ENCODE peak calls at places on chromosome 4, in eight cellular contexts. C is suprapubic skin, G is HCT116, X is SK-N-SH, M is GM12878, B is stomach, V is vagina, S is GM12891. N is an unnamed sample.

GRCh38 chr4:106707776-106708603 is 328.1 kb downstream of the DKK2 start:
- DNase-seq in X (no peak), B (no peak), G (no peak), V (no peak), M (no peak), C (no peak), S (no peak), N (no peak)

GRCh38 chr4:123599920-123600394 is 203.4 kb downstream of the SPRY1 start:
- DNase-seq in G (no peak), M (peak; percentile 85), S (peak; percentile 23), B (peak; percentile 62), C (peak; percentile 87), X (peak; percentile 24), V (no peak), N (peak; percentile 73)

GRCh38 chr4:6855692-6856297 is 53.8 kb upstream of the TBC1D14 start:
- DNase-seq in V (no peak), X (no peak), S (no peak), C (no peak), G (no peak), B (no peak), M (peak; percentile 94), N (no peak)

GRCh38 chr4:11497972-11498371 is 69.3 kb upstream of the HS3ST1 start:
- DNase-seq in V (no peak), M (no peak), X (no peak), G (peak; percentile 88), S (no peak), C (no peak), B (no peak), N (peak; percentile 8)

GRCh38 chr4:138953962-138954371 is 61.6 kb upstream of the NOCT start:
- DNase-seq in M (no peak), C (peak; percentile 68), B (no peak), G (no peak), V (no peak), S (no peak), X (no peak), N (no peak)

GRCh38 chr4:17967078-17967477 is 54.5 kb downstream of the LCORL start:
- DNase-seq in M (no peak), C (no peak), S (no peak), V (no peak), B (no peak), G (no peak), X (no peak), N (no peak)

GRCh38 chr4:23733476-23733875 is 156.4 kb downstream of the PPARGC1A start:
- DNase-seq in X (no peak), M (no peak), V (no peak), G (no peak), B (no peak), C (no peak), S (no peak), N (no peak)

GRCh38 chr4:39030726-39031125 is 1.5 kb downstream of the TMEM156 start:
- DNase-seq in S (no peak), V (no peak), X (no peak), B (no peak), M (no peak), C (no peak), G (no peak), N (no peak)

GRCh38 chr4:24103434-24104168 is 213.8 kb upstream of the PPARGC1A start:
- DNase-seq in G (no peak), C (no peak), B (no peak), V (no peak), S (no peak), M (no peak), X (no peak), N (no peak)

GRCh38 chr4:72709475-72709874 is 140.5 kb upstream of the ADAMTS3 start:
- DNase-seq in S (no peak), X (no peak), M (no peak), C (no peak), G (no peak), V (no peak), B (no peak), N (no peak)
- TF ChIP-seq POLR2AphosphoS5 in S (no peak), X (no peak), M (no peak), C (no peak), G (no peak), V (no peak), B (no peak), N (no peak)

GRCh38 chr4:99362768-99363167 is 10.2 kb upstream of the ADH1C start:
- DNase-seq in B (no peak), G (no peak), X (no peak), S (no peak), V (no peak), C (no peak), M (no peak), N (no peak)
- TF ChIP-seq POLR2AphosphoS5 in B (no peak), G (no peak), X (no peak), S (no peak), V (no peak), C (no peak), M (no peak), N (no peak)

GRCh38 chr4:1415681-1415981 is 9.4 kb upstream of the NKX1-1 start:
- DNase-seq in C (no peak), X (peak; percentile 27), G (no peak), B (no peak), M (no peak), V (no peak), S (no peak), N (no peak)
- TF ChIP-seq POLR2AphosphoS5 in C (no peak), X (no peak), G (no peak), B (no peak), M (no peak), V (no peak), S (no peak), N (no peak)

DNA sequence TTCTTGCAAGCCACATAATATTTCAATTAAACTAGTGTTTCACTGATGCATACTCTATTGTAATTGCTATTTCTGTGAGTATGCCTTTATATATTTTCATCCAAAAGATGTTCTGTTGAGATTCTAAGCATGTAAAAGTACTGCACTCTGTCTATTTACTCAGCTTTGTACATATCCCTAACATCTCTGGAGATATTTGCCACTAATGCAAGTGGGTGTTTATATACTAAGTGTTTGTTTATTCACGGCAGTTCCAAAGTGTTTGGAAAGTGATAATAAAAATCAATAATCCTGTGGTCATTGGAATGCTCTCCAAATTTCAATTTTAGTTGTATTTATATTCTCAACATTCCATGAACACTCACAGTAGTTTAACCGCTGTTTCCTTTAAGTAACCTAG is 1989.1 kb downstream of the C4orf33 start:
- DNase-seq in S (no peak), G (no peak), C (no peak), X (no peak), V (no peak), B (no peak), M (no peak), N (no peak)
- TF ChIP-seq POLR2AphosphoS5 in S (no peak), G (no peak), C (no peak), X (no peak), V (no peak), B (no peak), M (no peak), N (no peak)

GRCh38 chr4:168919706-168920324 is 90.2 kb downstream of the CBR4 start:
- DNase-seq in S (no peak), B (no peak), G (no peak), C (no peak), V (no peak), X (no peak), M (no peak), N (no peak)

GRCh38 chr4:168924648-168925047 is 85.4 kb downstream of the CBR4 start:
- DNase-seq in M (no peak), G (no peak), V (no peak), B (no peak), S (no peak), C (no peak), X (peak; percentile 33), N (no peak)

GRCh38 chr4:168920438-168921081 is 89.5 kb downstream of the CBR4 start:
- DNase-seq in S (no peak), X (peak; percentile 36), G (no peak), B (no peak), C (no peak), M (no peak), V (no peak), N (no peak)

GRCh38 chr4:168925789-168926490 is 84.1 kb downstream of the CBR4 start:
- DNase-seq in C (no peak), M (no peak), X (no peak), V (no peak), G (no peak), S (no peak), B (no peak), N (no peak)

DNA sequence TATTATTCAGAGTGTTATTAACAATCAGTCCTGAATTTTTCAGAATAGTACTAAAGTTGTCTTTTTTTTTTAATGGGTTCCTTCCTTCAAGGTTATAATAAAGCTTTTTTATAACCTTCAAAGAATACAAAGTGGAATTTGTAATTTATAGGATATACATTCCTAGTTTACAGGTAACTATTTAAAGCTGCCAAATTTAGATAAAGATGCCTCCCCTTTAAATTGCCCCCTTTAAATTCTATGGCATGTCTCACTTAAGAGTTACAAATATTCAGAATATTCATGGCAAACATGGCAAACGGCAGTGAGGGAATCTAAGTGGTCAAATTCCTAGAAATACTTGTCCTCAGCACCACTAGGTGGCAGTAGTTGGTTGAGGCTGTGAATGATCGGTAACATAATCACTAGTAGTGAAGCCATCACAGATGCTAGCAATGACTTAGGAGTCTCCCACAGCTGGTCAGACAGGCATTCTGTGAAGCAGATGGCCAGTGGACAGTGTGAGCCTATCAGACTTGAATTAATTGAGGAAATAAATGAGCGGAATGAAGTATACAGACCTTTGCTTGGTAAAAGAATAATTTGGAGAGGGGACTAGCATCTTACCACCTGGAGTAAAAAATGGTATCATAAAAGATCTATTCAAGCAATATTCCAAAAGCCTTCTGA is 86.4 kb downstream of the CBR4 start:
- DNase-seq in X (peak; percentile 60), M (peak; percentile 31), C (no peak), B (peak; percentile 55), S (peak; percentile 21), G (peak; percentile 61), V (no peak), N (peak; percentile 94)
- TF ChIP-seq POLR2AphosphoS5 in X (peak; percentile 38), M (no peak), C (no peak), B (peak; percentile 53), S (no peak), G (no peak), V (no peak), N (no peak)

GRCh38 chr4:88382621-88383020 is 4.0 kb downstream of the HERC6 start:
- DNase-seq in C (no peak), M (peak; percentile 84), X (no peak), S (no peak), G (no peak), B (no peak), V (no peak), N (no peak)

GRCh38 chr4:88378691-88379559 is at the start of gene HERC6:
- DNase-seq in G (peak; percentile 70), V (no peak), M (peak; percentile 84), X (peak; percentile 90), C (peak; percentile 77), S (peak; percentile 70), B (peak; percentile 81), N (peak; percentile 93)
- TF ChIP-seq POLR2AphosphoS5 in G (peak; percentile 63), V (peak; percentile 63), M (peak; percentile 41), X (no peak), C (no peak), S (no peak), B (peak; percentile 80), N (peak; percentile 52)